ENCODE peak calls at places on chromosomes 2 and 18, in five cellular contexts. One of them, this sample, is unnamed.

GRCh38 chr2:37877457-37878315 is 47.4 kb upstream of the RMDN2 start:
- DNase-seq in AG04449: no peak
- DNase-seq in GM12864: peak
- DNase-seq in adrenal gland: no peak
- DNase-seq in A673: peak
- DNase-seq in this sample: no peak

GRCh38 chr2:112850588-112850987 is 14.0 kb upstream of the IL1B start:
- DNase-seq in adrenal gland: no peak
- DNase-seq in A673: no peak
- DNase-seq in AG04449: no peak
- DNase-seq in GM12864: no peak
- DNase-seq in this sample: no peak

GRCh38 chr2:241957276-241957675 is 87.7 kb downstream of the RTP5 start:
- DNase-seq in GM12864: no peak
- DNase-seq in AG04449: no peak
- DNase-seq in A673: peak
- DNase-seq in adrenal gland: no peak
- DNase-seq in this sample: no peak

GRCh38 chr2:189751080-189751658 is 11.4 kb downstream of the OSGEPL1 start:
- DNase-seq in A673: peak
- DNase-seq in AG04449: no peak
- DNase-seq in GM12864: no peak
- DNase-seq in adrenal gland: peak
- DNase-seq in this sample: no peak

GRCh38 chr2:32706815-32707214 is 79.0 kb downstream of the TTC27 start:
- DNase-seq in GM12864: no peak
- DNase-seq in adrenal gland: no peak
- DNase-seq in A673: no peak
- DNase-seq in AG04449: no peak
- DNase-seq in this sample: no peak

GRCh38 chr18:45332911-45333310 is 282.4 kb upstream of the SLC14A2 start:
- DNase-seq in GM12864: no peak
- DNase-seq in A673: no peak
- DNase-seq in AG04449: no peak
- DNase-seq in adrenal gland: no peak
- DNase-seq in this sample: no peak

GRCh38 chr18:44740000-44740399 is 59.3 kb downstream of the SETBP1 start:
- DNase-seq in GM12864: no peak
- DNase-seq in AG04449: no peak
- DNase-seq in adrenal gland: no peak
- DNase-seq in A673: no peak
- DNase-seq in this sample: no peak

GRCh38 chr2:168712053-168712452 is 90.4 kb upstream of the NOSTRIN start:
- DNase-seq in adrenal gland: no peak
- DNase-seq in GM12864: peak
- DNase-seq in AG04449: no peak
- DNase-seq in A673: no peak
- DNase-seq in this sample: no peak

GRCh38 chr2:8535821-8536685 is 145.8 kb upstream of the ID2 start:
- DNase-seq in A673: no peak
- DNase-seq in adrenal gland: no peak
- DNase-seq in GM12864: no peak
- DNase-seq in AG04449: no peak
- DNase-seq in this sample: no peak

GRCh38 chr2:37623971-37624897 is 47.2 kb downstream of the CDC42EP3 start:
- DNase-seq in A673: peak
- DNase-seq in GM12864: peak
- DNase-seq in AG04449: no peak
- DNase-seq in adrenal gland: no peak
- DNase-seq in this sample: no peak

DNA sequence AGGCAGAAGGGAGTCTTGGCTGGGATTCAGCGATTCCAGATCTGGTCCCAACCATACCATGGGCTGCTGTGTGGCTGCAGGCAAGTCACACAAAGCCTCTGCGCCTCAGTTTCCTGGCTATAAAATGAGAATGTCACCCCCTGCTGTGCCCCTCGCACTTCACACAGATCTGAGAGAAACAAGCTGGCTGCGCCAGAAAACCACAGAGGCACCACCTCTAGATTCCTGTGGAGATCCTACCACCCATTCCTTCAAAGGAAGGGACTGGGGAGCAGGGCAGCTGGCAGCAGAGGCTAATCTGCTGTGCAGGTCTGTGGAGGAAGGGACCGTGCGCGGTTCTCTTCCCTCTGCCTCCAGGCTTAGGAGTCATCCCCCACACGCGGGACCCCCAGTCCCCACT is 19.8 kb downstream of the NEURL3 start:
- DNase-seq in A673: peak
- DNase-seq in AG04449: no peak
- DNase-seq in adrenal gland: no peak
- DNase-seq in GM12864: no peak
- DNase-seq in this sample: no peak
- H3K4me3 ChIP-seq in A673: peak
- H3K4me3 ChIP-seq in AG04449: no peak
- H3K4me3 ChIP-seq in adrenal gland: peak
- H3K4me3 ChIP-seq in GM12864: no peak
- H3K4me3 ChIP-seq in this sample: no peak

DNA sequence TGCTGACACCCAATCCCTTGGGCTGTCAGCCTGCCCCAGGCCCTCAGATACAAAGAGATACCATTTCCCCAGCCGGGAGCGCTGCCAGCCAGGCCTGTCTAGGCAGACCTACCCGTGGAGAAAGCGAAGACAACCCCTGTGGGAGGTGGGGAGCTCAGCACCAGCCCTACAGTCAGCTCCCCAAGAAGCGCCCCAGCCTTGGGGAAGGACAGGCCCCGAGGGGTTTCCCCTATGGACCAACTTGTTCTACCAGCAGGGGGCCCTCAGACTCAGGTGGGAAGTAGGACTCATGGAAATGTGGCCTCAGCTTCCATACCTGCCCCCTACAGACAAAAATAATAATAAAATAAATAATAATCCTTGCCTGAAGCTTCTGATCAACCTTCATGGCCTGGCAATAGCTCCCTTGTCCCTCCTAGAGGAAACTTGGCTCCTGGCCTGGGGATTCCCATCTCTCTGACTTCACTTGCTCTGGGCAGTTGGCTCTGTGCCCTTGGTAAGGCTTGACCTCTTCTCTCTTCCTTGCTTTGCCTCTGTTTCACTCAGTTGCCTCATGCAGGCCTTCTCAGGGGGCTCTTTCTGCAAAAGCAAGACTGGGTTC is 7.0 kb downstream of the SLC35F6 start:
- DNase-seq in GM12864: no peak
- DNase-seq in AG04449: peak
- DNase-seq in A673: no peak
- DNase-seq in adrenal gland: peak
- DNase-seq in this sample: no peak
- TF ChIP-seq CTCF in GM12864: peak
- TF ChIP-seq CTCF in AG04449: peak
- TF ChIP-seq CTCF in A673: peak
- TF ChIP-seq CTCF in adrenal gland: peak
- TF ChIP-seq CTCF in this sample: peak

GRCh38 chr18:23238651-23239349 is 103.5 kb downstream of the CABLES1 start:
- DNase-seq in A673: no peak
- DNase-seq in adrenal gland: no peak
- DNase-seq in GM12864: no peak
- DNase-seq in AG04449: no peak
- DNase-seq in this sample: no peak

GRCh38 chr18:23236876-23237468 is 101.7 kb downstream of the CABLES1 start:
- DNase-seq in A673: no peak
- DNase-seq in GM12864: no peak
- DNase-seq in AG04449: no peak
- DNase-seq in adrenal gland: no peak
- DNase-seq in this sample: no peak

GRCh38 chr18:23239350-23239692 is 104.0 kb downstream of the CABLES1 start:
- DNase-seq in A673: no peak
- DNase-seq in adrenal gland: no peak
- DNase-seq in AG04449: no peak
- DNase-seq in GM12864: no peak
- DNase-seq in this sample: no peak

GRCh38 chr18:23238152-23238531 is 102.9 kb downstream of the CABLES1 start:
- DNase-seq in AG04449: no peak
- DNase-seq in A673: no peak
- DNase-seq in adrenal gland: no peak
- DNase-seq in GM12864: no peak
- DNase-seq in this sample: peak

DNA sequence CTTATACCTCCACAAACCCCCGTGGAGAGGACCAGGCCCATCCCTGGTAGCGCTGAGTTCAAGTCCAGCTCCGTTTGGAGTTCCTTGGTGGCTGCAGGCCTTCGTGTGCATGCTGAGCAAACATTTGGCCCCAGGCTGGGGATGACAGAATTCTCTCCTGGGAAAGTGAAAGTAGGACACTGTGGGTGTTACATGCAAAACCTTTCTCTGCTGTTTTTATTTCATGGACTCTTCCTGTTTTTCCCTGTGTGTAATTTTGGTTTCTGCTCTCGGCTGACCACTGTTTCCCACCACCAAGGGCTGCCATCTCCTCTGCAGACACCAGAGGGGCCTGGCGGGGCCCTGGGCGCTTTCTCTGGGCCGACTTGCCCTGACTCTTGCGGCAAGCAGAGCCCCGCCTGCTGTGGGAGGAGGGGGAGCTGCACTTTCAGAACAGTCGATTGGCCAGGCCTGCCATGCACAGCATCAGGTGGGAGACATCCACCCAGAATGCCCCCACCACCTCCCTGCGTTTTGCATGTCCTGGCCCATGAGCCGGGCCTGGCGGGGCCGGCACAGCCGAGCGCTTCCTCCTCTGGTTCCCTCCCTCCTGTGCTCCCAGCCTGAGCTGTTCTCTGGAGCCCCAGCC is 102.4 kb downstream of the CABLES1 start:
- DNase-seq in adrenal gland: peak
- DNase-seq in A673: no peak
- DNase-seq in AG04449: no peak
- DNase-seq in GM12864: peak
- DNase-seq in this sample: no peak
- H3K4me3 ChIP-seq in adrenal gland: no peak
- H3K4me3 ChIP-seq in A673: no peak
- H3K4me3 ChIP-seq in AG04449: no peak
- H3K4me3 ChIP-seq in GM12864: no peak
- H3K4me3 ChIP-seq in this sample: no peak

DNA sequence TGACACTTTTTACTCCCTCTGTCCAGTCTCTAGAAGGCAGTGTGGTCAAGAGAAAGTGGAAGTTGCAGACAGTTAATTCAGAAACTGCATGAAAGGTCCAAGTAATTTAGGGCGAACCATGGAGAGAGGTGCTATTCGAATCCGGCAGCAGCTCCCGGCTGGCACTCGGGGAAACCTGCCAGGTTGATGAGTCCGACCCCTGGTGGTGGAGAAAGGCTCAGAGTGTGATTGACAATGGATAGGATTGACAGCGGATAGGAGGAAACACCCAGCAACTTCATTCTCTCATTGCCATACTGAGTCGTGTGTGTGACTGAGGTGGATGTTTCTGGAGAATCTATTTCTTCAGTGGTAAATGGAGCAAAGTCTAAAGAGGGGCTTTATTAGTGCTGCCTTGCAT is 101.7 kb downstream of the DCDC2C start:
- DNase-seq in A673: peak
- DNase-seq in AG04449: no peak
- DNase-seq in GM12864: no peak
- DNase-seq in adrenal gland: no peak
- DNase-seq in this sample: no peak
- TF ChIP-seq CTCF in A673: peak
- TF ChIP-seq CTCF in AG04449: no peak
- TF ChIP-seq CTCF in GM12864: peak
- TF ChIP-seq CTCF in adrenal gland: no peak
- TF ChIP-seq CTCF in this sample: peak

GRCh38 chr18:46429649-46430224 is 227.3 kb downstream of the LOXHD1 start:
- DNase-seq in GM12864: no peak
- DNase-seq in A673: no peak
- DNase-seq in AG04449: no peak
- DNase-seq in adrenal gland: no peak
- DNase-seq in this sample: no peak

GRCh38 chr18:46435031-46435430 is 222.0 kb downstream of the LOXHD1 start:
- DNase-seq in A673: no peak
- DNase-seq in GM12864: no peak
- DNase-seq in adrenal gland: no peak
- DNase-seq in AG04449: no peak
- DNase-seq in this sample: no peak

GRCh38 chr18:46431522-46432171 is 225.4 kb downstream of the LOXHD1 start:
- DNase-seq in adrenal gland: no peak
- DNase-seq in AG04449: no peak
- DNase-seq in A673: no peak
- DNase-seq in GM12864: no peak
- DNase-seq in this sample: no peak

GRCh38 chr18:46434629-46435028 is 222.4 kb downstream of the LOXHD1 start:
- DNase-seq in AG04449: no peak
- DNase-seq in A673: no peak
- DNase-seq in GM12864: no peak
- DNase-seq in adrenal gland: no peak
- DNase-seq in this sample: no peak

GRCh38 chr18:46433121-46433826 is 223.7 kb downstream of the LOXHD1 start:
- DNase-seq in adrenal gland: no peak
- DNase-seq in GM12864: no peak
- DNase-seq in A673: no peak
- DNase-seq in AG04449: no peak
- DNase-seq in this sample: no peak
- H3K4me3 ChIP-seq in adrenal gland: no peak
- H3K4me3 ChIP-seq in GM12864: no peak
- H3K4me3 ChIP-seq in A673: no peak
- H3K4me3 ChIP-seq in AG04449: no peak
- H3K4me3 ChIP-seq in this sample: no peak

GRCh38 chr2:219285894-219286425 is 6.8 kb downstream of the DNAJB2 start:
- DNase-seq in AG04449: no peak
- DNase-seq in adrenal gland: peak
- DNase-seq in GM12864: no peak
- DNase-seq in A673: peak
- DNase-seq in this sample: no peak

GRCh38 chr2:219287569-219288265 is 8.6 kb downstream of the DNAJB2 start:
- DNase-seq in AG04449: no peak
- DNase-seq in A673: no peak
- DNase-seq in GM12864: no peak
- DNase-seq in adrenal gland: no peak
- DNase-seq in this sample: no peak

GRCh38 chr2:219285348-219285685 is 6.2 kb downstream of the DNAJB2 start:
- DNase-seq in GM12864: no peak
- DNase-seq in adrenal gland: no peak
- DNase-seq in A673: no peak
- DNase-seq in AG04449: no peak
- DNase-seq in this sample: no peak

GRCh38 chr2:219284501-219285347 is 5.6 kb downstream of the DNAJB2 start:
- DNase-seq in AG04449: no peak
- DNase-seq in A673: no peak
- DNase-seq in GM12864: no peak
- DNase-seq in adrenal gland: no peak
- DNase-seq in this sample: no peak

GRCh38 chr2:219286436-219287115 is 7.4 kb downstream of the DNAJB2 start:
- DNase-seq in AG04449: no peak
- DNase-seq in adrenal gland: peak
- DNase-seq in GM12864: no peak
- DNase-seq in A673: no peak
- DNase-seq in this sample: no peak
- TF ChIP-seq CTCF in AG04449: no peak
- TF ChIP-seq CTCF in adrenal gland: no peak
- TF ChIP-seq CTCF in GM12864: peak
- TF ChIP-seq CTCF in A673: no peak
- TF ChIP-seq CTCF in this sample: no peak

GRCh38 chr2:225668606-225669266 is 269.2 kb downstream of the NYAP2 start:
- DNase-seq in AG04449: peak
- DNase-seq in adrenal gland: peak
- DNase-seq in GM12864: peak
- DNase-seq in A673: peak
- DNase-seq in this sample: no peak
- H3K4me3 ChIP-seq in AG04449: no peak
- H3K4me3 ChIP-seq in adrenal gland: no peak
- H3K4me3 ChIP-seq in GM12864: no peak
- H3K4me3 ChIP-seq in A673: no peak
- H3K4me3 ChIP-seq in this sample: no peak